ENCODE peak calls at places on chromosomes 6 and 20, in eight cellular contexts. K is stimulated activated CD8-positive, alpha-beta memory T cell treated with anti-CD3 and anti-CD28 coated beads, Interleukin-4, amount 100 ng/mL, for 1 hour; Z is neuronal stem cell; U is neural crest cell; C is keratinocyte; Q is fibroblast of mammary gland; H is lung; I is ELR. B is an unnamed sample.

GRCh38 chr6:4272996-4273395 is 137.6 kb upstream of the ECI2 start:
- DNase-seq in K (no peak), Z (no peak), U (no peak), C (no peak), Q (no peak), H (no peak), I (no peak), B (peak)

GRCh38 chr6:75204959-75205775 is 686 bp downstream of the COL12A1 start:
- DNase-seq in K (no peak), Z (peak), U (peak), C (no peak), Q (peak), H (peak), I (peak), B (peak)

GRCh38 chr6:44254957-44255808 is 2.1 kb downstream of the SLC35B2 start:
- DNase-seq in K (no peak), Z (no peak), U (no peak), C (no peak), Q (no peak), H (no peak), I (peak), B (no peak)

GRCh38 chr20:63487781-63488241 is 11.1 kb downstream of the EEF1A2 start:
- DNase-seq in K (no peak), Z (no peak), U (no peak), C (no peak), Q (no peak), H (no peak), I (no peak), B (no peak)

GRCh38 chr6:73528897-73529296 is 8.1 kb upstream of the EEF1A1 start:
- DNase-seq in K (no peak), Z (no peak), U (no peak), C (no peak), Q (no peak), H (no peak), I (no peak), B (no peak)

GRCh38 chr20:61565791-61566190 is 313.7 kb downstream of the CDH4 start:
- DNase-seq in K (no peak), Z (no peak), U (no peak), C (no peak), Q (no peak), H (no peak), I (no peak), B (no peak)

GRCh38 chr6:24985313-24985712 is 49.6 kb upstream of the RIPOR2 start:
- DNase-seq in K (no peak), Z (peak), U (no peak), C (no peak), Q (no peak), H (no peak), I (no peak), B (no peak)

GRCh38 chr20:4886771-4887527 is 114.4 kb downstream of the SLC23A2 start:
- DNase-seq in K (no peak), Z (no peak), U (no peak), C (no peak), Q (peak), H (no peak), I (no peak), B (peak)

GRCh38 chr20:60132162-60132826 is 174.1 kb downstream of the CDH26 start:
- DNase-seq in K (no peak), Z (no peak), U (no peak), C (no peak), Q (no peak), H (no peak), I (no peak), B (no peak)

GRCh38 chr6:166530211-166531045 is 56.0 kb downstream of the RAMACL start:
- DNase-seq in K (no peak), Z (no peak), U (no peak), C (no peak), Q (no peak), H (no peak), I (no peak), B (no peak)

GRCh38 chr6:71326611-71327010 is 38.0 kb downstream of the OGFRL1 start:
- DNase-seq in K (no peak), Z (no peak), U (no peak), C (no peak), Q (no peak), H (no peak), I (peak), B (no peak)